ENCODE peak calls at places on chromosome 1, in six cellular contexts. S is substantia nigra; O is germinal center; R is CD8-positive, alpha-beta T cell; B is Kasumi-1; E is GM10248. H is an unnamed sample.

GRCh38 chr1:17167041-17167782 is 37.7 kb upstream of the PADI1 start:
- DNase-seq in O (no peak), B (no peak), S (no peak), E (no peak), R (no peak), H (no peak)

GRCh38 chr1:55466343-55466742 is 251.2 kb upstream of the USP24 start:
- DNase-seq in S (no peak), O (no peak), E (no peak), R (no peak), B (no peak), H (no peak)

GRCh38 chr1:63617450-63617849 is 24.2 kb downstream of the PGM1 start:
- DNase-seq in B (no peak), E (no peak), R (no peak), S (no peak), O (no peak), H (no peak)

GRCh38 chr1:32753532-32754281 is 51.1 kb upstream of the SYNC start:
- DNase-seq in E (peak; percentile 91), R (peak; percentile 61), B (peak; percentile 24), O (peak; percentile 95), S (peak; percentile 21), H (peak; percentile 68)

GRCh38 chr1:89286549-89287181 is 14.0 kb upstream of the GBP5 start:
- DNase-seq in S (no peak), B (no peak), E (peak; percentile 26), O (no peak), R (no peak), H (no peak)

GRCh38 chr1:150981805-150982712 is at the start of gene ANXA9:
- DNase-seq in R (no peak), S (no peak), B (peak; percentile 18), O (no peak), E (peak; percentile 45), H (peak; percentile 70)

GRCh38 chr1:184770176-184770575 is 15.5 kb upstream of the EDEM3 start:
- DNase-seq in R (no peak), O (no peak), E (no peak), S (no peak), B (no peak), H (no peak)

GRCh38 chr1:211647666-211648065 is 27.8 kb downstream of the NEK2 start:
- DNase-seq in B (no peak), E (no peak), R (no peak), O (no peak), S (no peak), H (no peak)

GRCh38 chr1:19525607-19526545 is 40.5 kb upstream of the CAPZB start:
- DNase-seq in O (no peak), S (no peak), E (no peak), B (no peak), R (no peak), H (no peak)

GRCh38 chr1:205225901-205226765 is 1.6 kb upstream of the TMCC2 start:
- DNase-seq in R (no peak), S (no peak), B (no peak), O (no peak), E (no peak), H (peak; percentile 29)

GRCh38 chr1:230301820-230302219 is 124.3 kb downstream of the PGBD5 start:
- DNase-seq in O (no peak), R (no peak), S (no peak), E (no peak), B (no peak), H (no peak)

GRCh38 chr1:219660666-219661463 is 48.0 kb upstream of the ZC3H11B start:
- DNase-seq in S (peak; percentile 81), O (peak; percentile 24), E (peak; percentile 50), R (no peak), B (peak; percentile 70), H (peak; percentile 82)

GRCh38 chr1:116814935-116815334 is 60.7 kb downstream of the CD2 start:
- DNase-seq in E (no peak), B (no peak), O (no peak), R (no peak), S (no peak), H (no peak)

GRCh38 chr1:177302365-177303044 is 131.7 kb downstream of the BRINP2 start:
- DNase-seq in O (no peak), E (no peak), S (peak; percentile 25), R (no peak), B (no peak), H (no peak)

GRCh38 chr1:23553896-23554480 is 5.3 kb downstream of the ID3 start:
- DNase-seq in S (no peak), E (no peak), R (no peak), O (no peak), B (no peak), H (no peak)

H was measured in uterus.